ENCODE peak calls at places on chromosomes 13 and 19, in five cellular contexts. J is RWPE2, F is lower lobe of right lung, E is AG09309, T is endothelial cell. R is an unnamed sample.

GRCh38 chr13:43232144-43232840 is 208.9 kb downstream of the DNAJC15 start:
- DNase-seq in J (no peak), F (no peak), E (no peak), T (no peak), R (no peak)

GRCh38 chr13:111508902-111509509 is 188.6 kb downstream of the TEX29 start:
- DNase-seq in J (peak; percentile 25), F (no peak), E (no peak), T (no peak), R (no peak)

GRCh38 chr19:2051771-2052704 is 994 bp upstream of the MKNK2 start:
- DNase-seq in J (no peak), F (peak; percentile 56), E (no peak), T (no peak), R (no peak)

GRCh38 chr19:45597425-45598111 is 4.4 kb downstream of the GPR4 start:
- DNase-seq in J (no peak), F (no peak), E (no peak), T (no peak), R (no peak)

GRCh38 chr13:36385471-36385870 is 39.3 kb upstream of the SPART start:
- DNase-seq in J (no peak), F (no peak), E (no peak), T (no peak), R (no peak)

GRCh38 chr13:83709751-83710515 is 172.3 kb downstream of the SLITRK1 start:
- DNase-seq in J (no peak), F (no peak), E (no peak), T (no peak), R (no peak)

GRCh38 chr19:1057185-1057857 is 9.6 kb upstream of the ARHGAP45 start:
- DNase-seq in J (no peak), F (no peak), E (no peak), T (no peak), R (no peak)

GRCh38 chr19:49151339-49152217 is 3.6 kb downstream of the HRC start:
- DNase-seq in J (peak; percentile 97), F (peak; percentile 88), E (no peak), T (peak; percentile 58), R (no peak)

GRCh38 chr19:10193666-10194499 is 870 bp downstream of the DNMT1 start:
- DNase-seq in J (peak; percentile 70), F (no peak), E (no peak), T (peak; percentile 22), R (peak; percentile 93)

GRCh38 chr19:19540707-19541515 is 2.8 kb downstream of the CILP2 start:
- DNase-seq in J (peak; percentile 90), F (peak; percentile 65), E (no peak), T (peak; percentile 47), R (no peak)

GRCh38 chr13:34469212-34469983 is 472.7 kb upstream of the NBEA start:
- DNase-seq in J (no peak), F (no peak), E (no peak), T (no peak), R (no peak)

GRCh38 chr19:56120371-56121179 is 520 bp downstream of the ZNF787 start:
- DNase-seq in J (no peak), F (peak; percentile 92), E (no peak), T (peak; percentile 77), R (no peak)
- TF ChIP-seq CTCF in J (no peak), F (peak; percentile 21), E (peak; percentile 23), T (peak; percentile 19), R (peak; percentile 53)

DNA sequence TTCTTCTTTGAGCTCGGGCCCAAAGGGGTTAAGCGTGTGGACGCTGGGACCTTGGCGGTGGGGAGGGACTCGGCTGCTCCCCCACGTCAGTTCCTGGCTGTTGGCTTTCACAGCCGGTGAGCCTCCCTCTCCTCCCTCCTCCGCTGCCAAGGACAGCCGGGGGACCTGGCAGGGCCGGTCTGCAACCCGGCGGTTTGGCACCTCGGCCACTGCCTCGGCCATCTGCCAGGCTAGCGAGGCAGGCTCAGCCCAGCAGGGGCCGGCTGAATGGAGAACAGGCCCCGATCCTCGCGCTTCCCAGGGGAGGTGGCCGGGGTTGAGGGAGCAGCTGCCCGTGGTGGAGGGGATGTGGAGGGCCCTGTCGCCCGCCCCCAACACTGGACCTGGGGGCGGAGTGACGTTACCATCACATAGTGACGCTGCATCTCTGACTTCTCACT is 5.0 kb downstream of the TLE5 start:
- DNase-seq in J (no peak), F (peak; percentile 85), E (no peak), T (no peak), R (no peak)
- TF ChIP-seq CTCF in J (no peak), F (no peak), E (no peak), T (no peak), R (no peak)

GRCh38 chr19:14089662-14090508 is 666 bp downstream of the SAMD1 start:
- DNase-seq in J (no peak), F (peak; percentile 76), E (no peak), T (peak; percentile 57), R (no peak)
- TF ChIP-seq CTCF in J (peak; percentile 36), F (no peak), E (no peak), T (peak; percentile 9), R (peak; percentile 24)

GRCh38 chr13:93235258-93236015 is 8.8 kb downstream of the GPC6 start:
- DNase-seq in J (no peak), F (no peak), E (no peak), T (no peak), R (no peak)

GRCh38 chr13:93231867-93232266 is 5.3 kb downstream of the GPC6 start:
- DNase-seq in J (no peak), F (no peak), E (no peak), T (no peak), R (no peak)

GRCh38 chr13:93230466-93230865 is 3.9 kb downstream of the GPC6 start:
- DNase-seq in J (no peak), F (no peak), E (peak; percentile 67), T (no peak), R (no peak)

GRCh38 chr13:93234459-93234858 is 7.9 kb downstream of the GPC6 start:
- DNase-seq in J (no peak), F (no peak), E (no peak), T (no peak), R (no peak)

DNA sequence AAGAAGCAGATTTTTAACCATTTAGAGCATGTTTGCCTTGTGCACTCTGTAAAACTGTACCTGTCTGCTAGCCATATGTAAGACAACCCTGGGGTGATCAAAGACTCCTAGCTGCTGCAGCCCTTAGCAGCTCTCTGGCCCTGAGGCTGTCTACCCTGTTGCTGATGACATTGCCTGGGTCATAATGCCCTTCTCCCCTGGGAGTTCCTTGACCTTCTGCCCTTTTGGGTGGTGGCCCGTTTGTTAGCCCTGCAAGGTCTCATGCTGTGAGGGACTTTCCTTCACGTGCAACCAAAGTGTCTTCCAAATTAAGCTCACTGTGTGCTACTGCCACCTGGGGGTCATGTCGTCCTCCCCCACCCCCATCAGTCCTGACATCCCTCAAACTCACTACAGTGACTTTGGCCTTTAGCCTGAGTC is 7.4 kb downstream of the GPC6 start:
- DNase-seq in J (no peak), F (no peak), E (no peak), T (no peak), R (peak; percentile 32)
- TF ChIP-seq CTCF in J (peak; percentile 17), F (no peak), E (no peak), T (no peak), R (peak; percentile 35)

GRCh38 chr19:57068921-57069697 is 50.7 kb upstream of the USP29 start:
- DNase-seq in J (no peak), F (no peak), E (no peak), T (no peak), R (no peak)
- TF ChIP-seq CTCF in J (no peak), F (peak; percentile 17), E (no peak), T (no peak), R (peak; percentile 19)

GRCh38 chr19:11323601-11324078 is 15.8 kb downstream of the RAB3D start:
- DNase-seq in J (no peak), F (no peak), E (no peak), T (no peak), R (no peak)
- TF ChIP-seq CTCF in J (no peak), F (no peak), E (no peak), T (no peak), R (no peak)

DNA sequence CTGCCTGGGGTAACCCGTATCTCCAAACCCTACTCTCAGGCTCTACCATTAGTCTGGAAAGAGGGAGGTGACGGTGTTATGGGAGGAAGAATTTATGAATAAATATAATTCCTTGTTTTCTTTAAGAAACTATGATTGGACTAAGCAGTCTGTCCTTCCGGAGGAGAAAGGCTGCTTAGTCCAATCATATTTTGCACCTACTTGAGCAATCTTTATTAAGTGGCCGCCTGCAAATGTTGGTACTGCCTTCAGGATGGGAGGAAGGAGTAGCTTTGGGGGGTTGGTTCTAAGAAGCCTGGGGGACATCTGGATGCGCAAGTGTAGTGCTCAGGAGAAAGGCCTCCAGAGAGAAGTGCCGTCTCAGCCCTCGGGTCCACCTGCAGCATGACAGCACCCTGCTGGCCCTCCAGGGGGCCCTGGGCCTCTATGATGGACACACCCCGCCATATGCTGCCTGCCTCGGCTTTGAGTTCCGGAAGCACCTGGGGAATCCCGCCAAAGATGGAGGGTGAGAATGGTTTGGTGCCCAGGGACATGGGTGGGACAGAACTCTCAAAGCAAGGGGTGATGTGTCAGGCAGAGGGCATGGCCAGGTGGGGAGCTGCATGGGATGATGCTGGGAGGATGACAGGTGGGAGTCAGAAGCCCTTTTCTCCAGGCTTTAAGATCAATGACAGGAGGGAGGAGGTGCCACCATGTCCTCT is 4.0 kb downstream of the ACP4 start:
- DNase-seq in J (no peak), F (no peak), E (no peak), T (no peak), R (no peak)
- TF ChIP-seq CTCF in J (no peak), F (no peak), E (no peak), T (no peak), R (no peak)

R was measured in chondrocyte.